ENCODE peak calls at places on chromosomes 13 and 19, in four cellular contexts. R is GM12878, S is GM12891, W is K562. L is an unnamed sample.
A peak's percentile ranks its signal among the peaks of the same experiment; 100 is the strongest.

GRCh38 chr19:54100560-54100959 is at the start of gene OSCAR:
- DNase-seq in S (no peak), W (no peak), R (no peak), L (no peak)

GRCh38 chr13:21338156-21338555 is 120.9 kb downstream of the ZDHHC20 start:
- DNase-seq in S (no peak), R (no peak), W (no peak), L (no peak)

GRCh38 chr19:2231621-2232221 is 4.4 kb downstream of the PLEKHJ1 start:
- DNase-seq in S (no peak), R (no peak), W (no peak), L (no peak)

GRCh38 chr13:20964904-20965303 is 62.4 kb upstream of the XPO4 start:
- DNase-seq in S (no peak), R (no peak), W (no peak), L (no peak)

GRCh38 chr13:102555914-102556553 is 40.8 kb upstream of the TPP2 start:
- DNase-seq in S (peak; percentile 7), W (peak; percentile 11), R (no peak), L (no peak)

GRCh38 chr19:51327066-51327985 is 14.6 kb downstream of the VSIG10L start:
- DNase-seq in W (peak; percentile 96), R (no peak), S (peak; percentile 83), L (peak; percentile 70)

GRCh38 chr19:52010674-52011073 is 2.7 kb upstream of the ZNF615 start:
- DNase-seq in S (no peak), W (no peak), R (no peak), L (no peak)

GRCh38 chr13:82341116-82341515 is 1541.2 kb downstream of the SLITRK1 start:
- DNase-seq in S (no peak), W (no peak), R (no peak), L (no peak)

DNA sequence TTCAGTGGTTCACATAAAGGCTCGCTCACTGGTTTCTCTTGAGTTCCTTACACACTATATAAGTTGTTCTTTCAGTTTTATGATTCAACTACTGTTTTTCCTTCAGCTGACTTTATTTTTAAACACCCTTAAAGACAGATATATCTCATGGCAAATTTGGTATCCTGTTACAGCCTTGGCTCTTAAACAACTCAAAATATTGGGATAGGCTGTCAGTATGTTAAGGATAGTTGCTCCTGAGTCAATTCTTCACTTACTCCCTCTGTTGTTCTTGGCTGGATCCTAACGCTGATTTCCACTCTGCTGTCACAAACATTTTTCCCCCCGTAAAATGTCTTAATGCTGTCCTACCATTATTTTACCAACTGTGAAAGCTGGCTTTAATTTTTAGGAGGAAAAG is 1.2 kb downstream of the KCNRG start:
- DNase-seq in R (no peak), S (no peak), W (no peak), L (no peak)
- TF ChIP-seq SPI1 in R (no peak), S (no peak), W (no peak), L (no peak)

GRCh38 chr19:45460807-45461347 is 6.9 kb upstream of the FOSB start:
- DNase-seq in W (no peak), R (no peak), S (no peak), L (no peak)
- TF ChIP-seq SPI1 in W (no peak), R (no peak), S (no peak), L (no peak)

GRCh38 chr13:29081036-29081435 is 260.9 kb downstream of the MTUS2 start:
- DNase-seq in W (no peak), S (no peak), R (peak; percentile 48), L (no peak)
- TF ChIP-seq SPI1 in W (no peak), S (peak; percentile 71), R (peak; percentile 61), L (peak; percentile 64)

DNA sequence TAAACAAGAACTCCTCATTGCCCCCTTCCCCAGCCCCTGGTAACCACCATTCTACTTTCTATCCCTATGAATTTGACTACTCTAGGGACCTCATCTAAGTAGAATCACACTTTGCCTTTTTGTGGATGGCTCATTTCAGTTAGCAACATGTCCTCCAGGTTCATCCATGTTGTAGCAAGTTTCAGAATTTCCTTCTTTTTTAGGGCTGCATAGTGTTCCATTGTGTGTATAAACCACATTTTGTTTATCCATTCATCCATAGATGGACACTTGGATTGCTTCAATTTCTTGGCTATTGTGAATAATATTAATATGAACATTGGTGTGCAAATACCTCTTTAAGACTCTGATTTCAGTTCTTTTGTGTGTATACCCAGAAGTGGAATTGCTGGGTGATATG is 4.8 kb upstream of the DHRS12 start:
- DNase-seq in W (no peak), S (no peak), R (no peak), L (no peak)
- TF ChIP-seq SPI1 in W (no peak), S (no peak), R (no peak), L (no peak)

DNA sequence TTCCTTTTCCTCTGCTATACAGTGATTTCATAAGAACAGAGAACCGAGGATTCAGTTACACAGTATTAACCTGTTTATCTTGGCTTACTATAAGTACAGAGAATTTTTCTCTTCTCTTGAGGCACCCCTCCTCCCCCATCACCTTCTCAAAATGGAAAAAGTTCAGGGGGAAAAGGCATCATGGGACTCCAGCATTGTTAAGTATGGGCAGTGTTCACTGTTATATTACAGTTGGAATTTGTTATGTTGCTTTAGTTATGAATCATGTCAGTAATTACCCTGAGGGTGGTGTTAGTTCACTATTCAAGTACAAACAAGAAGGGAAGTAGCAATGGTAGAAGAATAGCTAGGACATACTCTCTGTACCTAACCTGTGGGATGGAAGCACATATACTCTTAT is 12.1 kb downstream of the LPAR6 start:
- DNase-seq in S (no peak), R (peak; percentile 25), W (no peak), L (no peak)
- TF ChIP-seq SPI1 in S (peak; percentile 50), R (no peak), W (no peak), L (peak; percentile 49)

DNA sequence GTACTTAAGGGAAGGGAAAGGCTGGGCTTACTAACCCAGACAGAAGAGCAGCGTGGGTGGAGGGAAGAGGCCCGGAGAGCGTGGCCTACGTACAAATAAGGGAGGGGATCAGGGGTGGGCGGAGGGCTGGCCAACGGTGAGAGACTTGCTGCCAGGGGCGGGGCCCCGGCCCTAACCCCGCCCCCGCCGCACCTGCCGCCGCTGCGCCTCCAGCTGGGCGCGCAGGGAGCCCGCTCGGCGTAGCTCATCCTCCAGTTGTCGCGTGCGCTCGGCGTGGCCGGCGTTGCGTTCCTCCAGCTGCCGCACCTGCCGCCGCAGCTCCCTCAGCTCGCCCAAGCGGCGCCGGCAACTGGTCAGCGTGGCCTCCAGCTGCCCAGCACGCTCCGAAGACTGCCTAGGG is 5.7 kb downstream of the HOOK2 start:
- DNase-seq in R (no peak), W (no peak), S (no peak), L (no peak)
- TF ChIP-seq SPI1 in R (no peak), W (no peak), S (no peak), L (no peak)

GRCh38 chr19:3880471-3881271 is at the start of gene ATCAY:
- DNase-seq in S (no peak), R (no peak), W (peak; percentile 20), L (no peak)
- TF ChIP-seq SPI1 in S (no peak), R (no peak), W (no peak), L (no peak)

GRCh38 chr19:748274-748598 is 2.7 kb upstream of the MISP start:
- DNase-seq in S (no peak), W (peak; percentile 60), R (no peak), L (no peak)

GRCh38 chr19:752652-753517 is 2.0 kb downstream of the MISP start:
- DNase-seq in R (no peak), W (no peak), S (no peak), L (peak; percentile 31)

GRCh38 chr19:751501-752341 is 809 bp downstream of the MISP start:
- DNase-seq in W (peak; percentile 68), S (no peak), R (no peak), L (no peak)

GRCh38 chr19:749811-750210 is 1.1 kb upstream of the MISP start:
- DNase-seq in S (no peak), W (no peak), R (no peak), L (no peak)

GRCh38 chr19:750640-751423 is at the start of gene MISP:
- DNase-seq in S (no peak), W (no peak), R (no peak), L (no peak)
- TF ChIP-seq SPI1 in S (no peak), W (no peak), R (no peak), L (no peak)

GRCh38 chr13:26042781-26043180 is 9.0 kb downstream of the SHISA2 start:
- DNase-seq in R (no peak), W (no peak), S (no peak), L (no peak)

GRCh38 chr13:26037302-26037701 is 14.5 kb downstream of the SHISA2 start:
- DNase-seq in R (no peak), W (peak; percentile 35), S (no peak), L (peak; percentile 23)

GRCh38 chr13:26041476-26041875 is 10.3 kb downstream of the SHISA2 start:
- DNase-seq in R (no peak), S (no peak), W (no peak), L (no peak)

GRCh38 chr13:26036383-26036782 is 15.4 kb downstream of the SHISA2 start:
- DNase-seq in R (no peak), W (no peak), S (no peak), L (no peak)

DNA sequence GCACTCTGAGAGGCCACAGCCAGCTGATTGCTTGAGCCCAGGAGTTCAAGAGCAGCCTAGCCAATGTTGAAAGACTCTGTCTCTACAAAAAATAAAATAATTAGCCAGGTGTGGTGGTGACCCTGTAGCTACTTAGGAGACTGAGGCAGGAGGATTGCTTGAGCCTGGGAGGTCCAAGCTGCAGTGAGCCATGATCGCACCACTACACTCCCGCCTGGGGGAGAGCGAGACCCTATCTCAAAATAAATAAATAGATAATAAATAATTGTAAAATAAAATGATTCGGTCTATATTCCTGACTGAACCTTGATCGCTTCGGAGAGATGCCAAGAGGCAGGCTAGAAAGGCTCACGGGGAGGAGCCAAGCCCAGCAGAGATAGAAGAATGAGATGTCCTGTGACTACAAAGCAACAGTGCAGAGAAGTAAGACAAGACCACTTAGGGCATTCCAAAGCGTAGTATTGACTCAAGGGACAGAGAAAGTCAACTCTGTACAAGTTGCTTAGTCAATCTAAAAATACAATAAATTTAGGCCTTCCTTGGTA is 12.8 kb downstream of the SHISA2 start:
- DNase-seq in W (no peak), R (no peak), S (no peak), L (no peak)
- TF ChIP-seq SPI1 in W (no peak), R (no peak), S (no peak), L (no peak)

GRCh38 chr19:4090351-4091220 is 23.9 kb upstream of the ZBTB7A start:
- DNase-seq in R (no peak), S (no peak), W (no peak), L (no peak)
- TF ChIP-seq SPI1 in R (no peak), S (no peak), W (no peak), L (no peak)

L was measured in HL-60.